ENCODE peak calls at places on chromosomes 16 and 17, in five cellular contexts. K, T, N, U and X are unnamed samples. For H3K4me1 and H3K9me3, the result is how much of the 10 kb centered on the place peaks cover.

GRCh38 chr17:418421-418751 is 65.8 kb upstream of the RPH3AL start:
- DNase-seq in U (no peak), K (no peak), N (peak), T (no peak), X (no peak)

GRCh38 chr16:49932449-49932848 is 76.5 kb upstream of the ZNF423 start:
- DNase-seq in N (no peak), U (no peak), K (no peak), T (no peak), X (no peak)

GRCh38 chr17:78180083-78180482 is 6.8 kb downstream of the TK1 start:
- DNase-seq in U (no peak), N (no peak), K (no peak), T (no peak), X (no peak)

GRCh38 chr16:52873997-52874500 is 178.6 kb downstream of the CHD9NB start:
- DNase-seq in U (no peak), T (no peak), K (no peak), N (no peak), X (no peak)

GRCh38 chr17:61492759-61493526 is 40.7 kb downstream of the TBX4 start:
- DNase-seq in T (no peak), K (no peak), N (peak), U (no peak), X (no peak)

GRCh38 chr16:64305663-64306062 is 816.2 kb downstream of the CDH11 start:
- DNase-seq in K (no peak), T (no peak), N (no peak), U (no peak), X (no peak)

GRCh38 chr16:81265658-81266451 is 27.4 kb downstream of the BCO1 start:
- DNase-seq in N (no peak), U (peak), T (peak), K (no peak), X (peak)

GRCh38 chr16:10852948-10853347 is 24.1 kb upstream of the CIITA start:
- DNase-seq in K (no peak), U (no peak), T (peak), N (no peak), X (no peak)

GRCh38 chr16:31350275-31351005 is 4.5 kb upstream of the ITGAX start:
- DNase-seq in K (no peak), N (no peak), U (no peak), T (no peak), X (peak)

GRCh38 chr16:3637371-3637923 is 17.0 kb upstream of the DNASE1 start:
- DNase-seq in N (peak), K (peak), U (no peak), T (no peak), X (peak)

GRCh38 chr17:64004218-64004770 is 6.1 kb downstream of the PRR29 start:
- DNase-seq in T (no peak), N (peak), K (no peak), U (no peak), X (peak)
- H3K4me1 ChIP-seq in T (under half), N (under half), K (under half), U (under half), X (under half)

DNA sequence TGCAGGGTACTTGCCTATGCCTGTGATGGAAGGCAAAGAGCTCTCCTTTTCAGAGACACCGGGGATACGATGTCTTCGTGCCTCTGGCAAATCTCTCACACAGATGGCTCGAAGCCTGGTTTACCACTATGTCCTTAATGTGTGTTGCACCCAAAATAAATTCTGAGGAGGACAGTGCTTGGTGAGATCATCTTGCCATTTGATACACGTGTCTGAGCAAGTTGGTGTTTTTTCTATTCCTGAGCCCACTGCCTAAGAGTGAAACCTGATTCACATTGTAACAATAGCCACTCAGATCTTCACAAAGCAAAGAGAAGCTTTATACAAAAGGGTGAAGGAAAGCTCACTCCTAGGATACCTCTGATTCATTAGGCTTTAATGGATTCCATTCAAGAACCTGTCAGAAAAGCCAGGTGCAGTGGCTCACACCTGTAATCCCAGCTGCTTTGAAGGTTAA is 33.1 kb upstream of the AKAP1 start:
- DNase-seq in U (no peak), N (no peak), K (no peak), T (no peak), X (no peak)
- H3K9me3 ChIP-seq in U (under half), N (under half), K (under half), T (under half), X (under half)

GRCh38 chr16:51531271-51531670 is 380.2 kb upstream of the SALL1 start:
- DNase-seq in T (no peak), K (no peak), N (no peak), U (no peak), X (no peak)

GRCh38 chr16:51527349-51527748 is 376.3 kb upstream of the SALL1 start:
- DNase-seq in N (no peak), U (no peak), K (no peak), T (no peak), X (no peak)

GRCh38 chr16:51526622-51527021 is 375.6 kb upstream of the SALL1 start:
- DNase-seq in U (no peak), N (no peak), K (no peak), T (no peak), X (no peak)

GRCh38 chr16:51535591-51535990 is 384.5 kb upstream of the SALL1 start:
- DNase-seq in N (no peak), U (no peak), T (no peak), K (no peak), X (no peak)

GRCh38 chr16:51532551-51532950 is 381.5 kb upstream of the SALL1 start:
- DNase-seq in N (no peak), T (no peak), K (no peak), U (no peak), X (no peak)
- H3K27ac ChIP-seq in N (no peak), T (no peak), K (no peak), U (no peak), X (no peak)

DNA sequence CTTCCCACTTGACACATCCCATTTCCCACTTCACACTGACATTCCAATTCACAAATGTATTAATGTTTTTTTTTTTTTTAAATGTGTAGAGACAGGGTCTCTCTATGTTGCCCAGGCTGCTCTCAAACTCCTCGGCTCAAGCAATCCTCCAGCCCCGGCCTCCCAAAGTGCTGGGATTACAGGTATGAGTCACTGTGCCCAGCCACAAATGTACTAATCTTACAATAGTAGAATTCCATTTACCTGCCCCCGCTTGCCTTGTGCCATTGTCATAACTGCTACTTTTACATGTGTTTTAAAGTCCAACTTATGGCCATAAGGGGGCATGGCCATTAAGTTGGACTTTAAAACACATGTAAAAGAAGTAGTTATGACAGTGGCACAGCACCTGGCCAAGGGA is 4.6 kb downstream of the MMP28 start:
- DNase-seq in T (peak), U (no peak), N (peak), K (no peak), X (no peak)
- H3K4me1 ChIP-seq in T (under half), U (under half), N (under half), K (under half), X (under half)

DNA sequence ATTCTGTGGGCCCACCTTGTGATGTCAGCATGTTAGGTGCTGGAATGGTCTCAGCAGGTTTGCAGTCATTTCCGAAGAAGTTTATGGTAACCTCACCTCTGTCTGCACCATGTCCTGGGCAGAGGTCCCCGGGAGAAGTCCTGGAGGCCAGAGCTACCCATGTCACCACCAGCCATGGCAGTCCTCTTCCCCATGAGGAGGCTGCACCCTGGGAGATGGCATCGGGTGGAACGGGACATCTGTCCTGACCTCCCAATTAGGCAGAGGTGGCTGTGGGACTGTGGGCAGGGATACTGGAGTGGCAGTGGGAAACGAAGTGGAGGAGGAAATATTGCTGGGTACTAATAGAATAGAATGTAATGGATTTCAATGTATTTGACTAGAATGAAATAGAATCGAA is 511.8 kb upstream of the WSB1 start:
- DNase-seq in U (no peak), T (no peak), K (no peak), N (peak), X (no peak)
- H3K9me3 ChIP-seq in U (under half), T (under half), K (under half), N (under half), X (under half)

DNA sequence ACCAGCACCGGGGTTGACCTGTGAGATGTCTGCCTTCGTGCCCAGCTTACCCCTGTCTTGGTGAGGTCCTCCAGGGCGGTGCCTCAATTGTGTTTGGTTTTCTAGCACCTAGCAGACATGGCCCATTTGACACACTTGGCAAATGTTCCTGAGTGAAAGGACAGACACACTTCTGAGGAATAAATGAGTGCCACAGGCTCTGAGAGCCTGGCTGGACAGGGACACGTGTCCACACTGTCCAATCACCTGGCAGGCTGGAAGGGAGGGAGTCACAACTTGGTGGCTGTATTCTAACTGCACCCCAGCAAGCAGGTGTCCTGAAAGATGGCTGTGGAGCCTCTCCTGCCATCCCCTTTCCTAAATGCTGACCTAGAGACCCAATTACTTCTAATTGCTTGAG is 7.4 kb downstream of the MAP3K14 start:
- DNase-seq in T (no peak), U (no peak), N (no peak), K (no peak), X (no peak)
- H3K27ac ChIP-seq in T (no peak), U (no peak), N (no peak), K (no peak), X (peak)

DNA sequence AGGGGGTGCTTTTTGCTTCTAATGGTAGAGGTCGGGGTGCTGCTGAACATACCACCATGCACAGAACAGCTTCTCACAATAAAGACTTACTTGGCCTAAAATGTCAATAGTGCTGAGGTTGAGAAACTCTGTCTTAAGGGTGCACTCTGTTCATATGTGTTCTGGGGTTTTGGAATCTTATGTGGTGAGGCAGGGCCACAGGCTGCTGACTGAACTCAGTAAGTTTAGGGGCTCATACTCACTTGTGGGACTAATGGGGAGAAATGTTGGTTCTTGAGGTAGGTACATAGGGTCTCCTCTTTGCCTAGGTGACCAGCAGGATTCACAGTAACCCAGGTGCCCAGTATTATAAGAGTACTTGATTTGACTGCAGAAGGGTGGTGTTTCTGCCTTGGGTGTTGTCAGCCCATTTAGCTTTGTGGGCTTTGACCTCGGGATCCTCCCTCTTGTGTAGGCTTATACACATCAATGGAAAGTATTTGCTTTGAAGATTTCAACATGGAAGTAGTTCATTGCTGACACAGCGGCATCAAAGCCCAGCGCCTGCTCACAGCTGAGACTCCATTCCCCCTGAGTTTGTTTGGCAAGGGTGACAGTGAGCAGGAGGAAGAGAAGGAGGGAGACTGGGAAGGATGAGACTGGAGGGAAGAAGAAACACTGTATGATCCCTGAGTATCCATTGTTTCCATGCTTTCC is 17.2 kb downstream of the SLC7A6 start:
- DNase-seq in T (no peak), K (no peak), N (no peak), U (no peak), X (no peak)
- H3K4me1 ChIP-seq in T (under half), K (under half), N (under half), U (under half), X (half or more)